ENCODE peak calls at places on chromosomes 5 and 9, in seven cellular contexts. X is astrocyte of the spinal cord, P is HCT116, Z is epithelial cell of esophagus, I is GM12865, D is lung, Q is GM23338. C is an unnamed sample.

GRCh38 chr9:129798973-129799372 is 4.0 kb upstream of the TOR1B start:
- DNase-seq in X (no peak), P (no peak), Z (no peak), I (no peak), D (no peak), Q (no peak), C (no peak)

GRCh38 chr5:2156358-2157059 is 273.8 kb upstream of the IRX4 start:
- DNase-seq in X (no peak), P (no peak), Z (no peak), I (no peak), D (no peak), Q (no peak), C (no peak)

GRCh38 chr5:173303878-173304590 is 24.2 kb downstream of the STC2 start:
- DNase-seq in X (peak; percentile 73), P (no peak), Z (no peak), I (no peak), D (no peak), Q (peak; percentile 87), C (no peak)

GRCh38 chr5:134449167-134449566 is 37.5 kb upstream of the CDKN2AIPNL start:
- DNase-seq in X (no peak), P (no peak), Z (peak; percentile 41), I (no peak), D (no peak), Q (no peak), C (no peak)

GRCh38 chr5:31581498-31582099 is 49.5 kb downstream of the C5orf22 start:
- DNase-seq in X (peak; percentile 50), P (peak; percentile 22), Z (peak; percentile 53), I (peak; percentile 38), D (no peak), Q (peak; percentile 65), C (peak; percentile 16)

GRCh38 chr9:98899399-98900056 is 44.2 kb upstream of the COL15A1 start:
- DNase-seq in X (peak; percentile 79), P (no peak), Z (peak; percentile 47), I (peak; percentile 18), D (no peak), Q (no peak), C (peak; percentile 79)

GRCh38 chr5:82160948-82161347 is 117.2 kb downstream of the RPS23 start:
- DNase-seq in X (peak; percentile 40), P (no peak), Z (no peak), I (no peak), D (no peak), Q (no peak), C (peak; percentile 61)

GRCh38 chr5:171321447-171321846 is 12.4 kb downstream of the TLX3 start:
- DNase-seq in X (no peak), P (no peak), Z (no peak), I (no peak), D (no peak), Q (peak; percentile 24), C (no peak)

GRCh38 chr9:110066929-110067716 is 140.8 kb downstream of the C9orf152 start:
- DNase-seq in X (no peak), P (no peak), Z (no peak), I (no peak), D (no peak), Q (no peak), C (no peak)

GRCh38 chr5:123090641-123091257 is 1.7 kb downstream of the PRDM6 start:
- DNase-seq in X (no peak), P (no peak), Z (no peak), I (no peak), D (no peak), Q (peak; percentile 60), C (no peak)

GRCh38 chr5:123091988-123092583 is 3.0 kb downstream of the PRDM6 start:
- DNase-seq in X (no peak), P (no peak), Z (no peak), I (no peak), D (no peak), Q (no peak), C (no peak)

GRCh38 chr5:123092696-123093095 is 3.7 kb downstream of the PRDM6 start:
- DNase-seq in X (no peak), P (no peak), Z (no peak), I (no peak), D (no peak), Q (no peak), C (no peak)

GRCh38 chr5:123089971-123090640 is 1.1 kb downstream of the PRDM6 start:
- DNase-seq in X (no peak), P (no peak), Z (peak; percentile 34), I (peak; percentile 36), D (no peak), Q (peak; percentile 71), C (no peak)

DNA sequence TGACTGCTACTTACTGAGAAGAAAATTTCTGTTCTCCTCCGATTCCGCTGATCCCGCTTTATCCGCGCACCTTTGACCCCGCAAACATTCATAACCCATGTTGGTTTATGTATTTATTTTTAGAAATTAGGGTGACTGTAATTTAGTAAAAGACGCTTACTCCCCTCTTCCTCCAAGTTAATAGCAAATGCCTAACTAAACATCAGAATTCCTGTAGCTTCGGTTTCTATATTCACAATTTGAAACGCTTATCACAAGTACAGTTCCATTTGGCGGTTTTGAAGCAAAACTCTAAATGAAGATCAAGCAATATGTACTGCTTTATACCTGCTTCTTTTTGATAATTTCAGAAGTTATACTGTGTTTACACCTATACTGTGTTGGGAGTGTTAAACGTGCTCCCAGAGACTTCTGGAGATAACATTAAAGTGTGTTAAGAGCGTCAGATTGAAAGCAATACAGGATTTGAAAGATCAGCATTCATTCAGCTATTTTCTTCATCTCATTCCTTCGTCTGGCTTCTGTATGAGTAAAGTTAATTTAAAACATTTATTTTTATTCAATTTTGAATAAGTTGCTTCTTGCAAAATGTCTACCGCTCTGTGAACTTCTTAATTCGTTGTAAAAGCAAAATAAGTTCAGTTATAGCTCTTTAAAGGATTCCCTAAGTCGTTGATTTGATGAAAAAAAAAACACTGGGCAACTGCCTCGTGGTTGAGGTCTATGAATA is 2.4 kb downstream of the PRDM6 start:
- DNase-seq in X (peak; percentile 77), P (no peak), Z (no peak), I (no peak), D (no peak), Q (no peak), C (no peak)
- H3K4me3 ChIP-seq in X (no peak overlapping the region), P (no peak overlapping the region), Z (no peak overlapping the region), I (no peak overlapping the region), D (no peak overlapping the region), Q (peak overlapping the region; percentile 82), C (no peak overlapping the region)

GRCh38 chr9:114931407-114931806 is 1.0 kb upstream of the TNFSF8 start:
- DNase-seq in X (no peak), P (no peak), Z (no peak), I (no peak), D (no peak), Q (no peak), C (no peak)
- TF ChIP-seq CTCF in X (no peak), P (no peak), Z (no peak), I (no peak), D (no peak), Q (no peak), C (no peak)

DNA sequence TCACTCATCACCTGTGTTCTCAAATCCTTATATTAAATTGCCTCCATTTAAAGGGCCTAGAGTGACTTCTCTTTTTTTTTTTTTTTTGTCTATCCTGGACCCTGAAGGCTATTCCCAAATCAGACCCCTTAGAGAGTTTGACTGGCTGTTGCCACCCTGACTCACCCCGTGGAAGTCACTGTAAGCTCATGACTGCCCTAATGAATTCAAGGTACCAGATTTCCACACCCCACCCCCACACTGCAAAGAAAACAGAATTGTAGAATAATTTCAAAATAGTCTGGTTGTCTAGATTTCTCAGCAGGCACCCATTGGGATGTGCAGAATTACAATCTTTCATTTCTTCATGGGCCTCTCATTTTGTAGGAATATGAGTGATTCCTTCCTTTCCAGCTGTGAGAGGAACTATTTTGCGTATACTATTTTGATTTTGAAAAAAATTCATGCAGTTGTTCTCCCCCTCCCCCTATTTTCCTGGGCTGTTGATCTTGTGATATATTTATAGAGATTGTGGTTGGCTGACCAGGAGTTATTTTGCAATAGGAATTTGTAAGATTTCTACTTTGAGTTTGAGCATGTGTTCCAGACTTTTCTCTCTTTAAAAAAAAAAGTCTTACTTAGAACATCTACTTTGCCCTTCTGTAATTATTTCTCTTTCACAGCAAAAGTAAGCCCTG is 79.1 kb downstream of the ZNF618 start:
- DNase-seq in X (peak; percentile 85), P (no peak), Z (no peak), I (no peak), D (no peak), Q (no peak), C (peak; percentile 58)
- H3K4me3 ChIP-seq in X (no peak overlapping the region), P (no peak overlapping the region), Z (no peak overlapping the region), I (no peak overlapping the region), D (no peak overlapping the region), Q (no peak overlapping the region), C (no peak overlapping the region)

DNA sequence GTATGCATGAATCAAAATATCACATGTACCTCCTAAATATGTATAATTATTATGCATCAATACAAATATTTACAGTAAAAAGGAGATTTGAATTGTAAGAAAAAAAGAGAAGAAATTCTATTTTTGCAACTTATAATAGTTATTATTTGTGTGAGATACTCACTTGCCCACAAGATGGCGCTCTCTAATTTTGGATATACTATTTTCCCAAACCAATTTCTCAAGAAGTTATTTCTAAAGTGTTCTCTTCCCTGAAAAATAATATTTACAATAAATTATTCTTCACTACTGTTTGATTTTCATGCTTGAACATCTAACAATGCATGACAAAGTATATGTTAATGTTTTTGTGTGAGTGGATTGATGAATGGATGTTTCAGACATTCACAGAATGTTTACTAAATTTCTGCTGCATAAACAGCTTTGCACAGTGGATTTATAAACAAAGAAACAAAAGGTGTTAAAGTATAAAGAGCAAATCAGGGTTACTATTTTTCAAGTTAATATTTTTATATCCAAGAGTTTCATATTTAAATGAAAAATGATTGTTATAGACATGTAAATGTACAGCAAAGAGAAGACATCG is 503.4 kb downstream of the PDE4D start:
- DNase-seq in X (peak; percentile 37), P (no peak), Z (peak; percentile 45), I (peak; percentile 28), D (no peak), Q (peak; percentile 56), C (no peak)
- TF ChIP-seq CTCF in X (peak; percentile 52), P (peak; percentile 41), Z (peak; percentile 51), I (peak; percentile 26), D (peak; percentile 6), Q (no peak), C (peak; percentile 49)

DNA sequence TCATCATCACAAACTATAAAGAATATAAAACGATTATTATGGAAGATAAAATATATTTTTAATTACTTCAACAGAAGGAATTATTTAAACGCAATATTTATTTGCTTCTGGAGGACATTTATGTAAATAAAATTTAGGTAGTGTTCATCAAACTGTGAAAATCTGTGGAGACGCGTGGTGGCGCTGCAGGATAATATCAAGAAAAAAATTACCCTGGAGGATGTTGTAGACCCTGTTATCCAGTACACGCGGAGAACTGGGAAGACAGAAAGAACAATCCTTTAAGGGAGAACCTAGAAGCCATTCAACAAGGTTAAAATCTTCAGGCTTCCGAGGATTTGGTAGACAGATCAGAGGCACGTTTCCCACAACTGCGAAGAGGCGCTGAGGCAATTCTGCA is at the start of gene PCDHB12:
- DNase-seq in X (no peak), P (no peak), Z (no peak), I (no peak), D (no peak), Q (peak; percentile 74), C (no peak)
- H3K4me3 ChIP-seq in X (no peak within 1 kb of the TSS), P (no peak within 1 kb of the TSS), Z (no peak within 1 kb of the TSS), I (no peak within 1 kb of the TSS), D (no peak within 1 kb of the TSS), Q (peak within 1 kb of the TSS; percentile 43), C (no peak within 1 kb of the TSS)